ENCODE peak calls at places on chromosomes 11 and 22, in eight cellular contexts. B is A549, D is HCT116, M is adrenal gland, C is heart left ventricle, N is ovary, T is stomach, H is PC-3. O is an unnamed sample.
A peak's percentile ranks its signal among the peaks of the same experiment; 100 is the strongest.

GRCh38 chr11:9651899-9652748 is 11.8 kb upstream of the SWAP70 start:
- DNase-seq in B (no peak), D (no peak), M (no peak), C (no peak), N (no peak), T (no peak), H (no peak), O (no peak)

GRCh38 chr11:69293087-69293486 is 868 bp upstream of the MYEOV start:
- DNase-seq in B (no peak), D (peak; percentile 44), M (no peak), C (no peak), N (no peak), T (no peak), H (peak; percentile 41), O (no peak)

GRCh38 chr22:25358421-25359170 is 139.2 kb downstream of the CRYBB2 start:
- DNase-seq in B (no peak), D (no peak), M (no peak), C (no peak), N (no peak), T (no peak), H (no peak), O (no peak)

GRCh38 chr11:16924826-16925494 is 89.3 kb downstream of the PLEKHA7 start:
- DNase-seq in B (peak; percentile 96), D (peak; percentile 78), M (no peak), C (peak; percentile 31), N (peak; percentile 89), T (peak; percentile 86), H (peak; percentile 96), O (no peak)

GRCh38 chr22:50673231-50674126 is 856 bp downstream of the SHANK3 start:
- DNase-seq in B (no peak), D (no peak), M (no peak), C (no peak), N (no peak), T (no peak), H (no peak), O (no peak)

GRCh38 chr11:6862961-6863360 is at the start of gene OR10A2:
- DNase-seq in B (no peak), D (no peak), M (no peak), C (peak; percentile 12), N (no peak), T (no peak), H (peak; percentile 19), O (no peak)

GRCh38 chr11:73200256-73200655 is 17.8 kb upstream of the P2RY2 start:
- DNase-seq in B (no peak), D (no peak), M (no peak), C (no peak), N (no peak), T (no peak), H (peak; percentile 62), O (no peak)

GRCh38 chr11:118607401-118608267 is at the start of gene PHLDB1:
- DNase-seq in B (peak; percentile 48), D (no peak), M (peak; percentile 62), C (peak; percentile 82), N (peak; percentile 83), T (peak; percentile 46), H (peak; percentile 64), O (peak; percentile 10)

GRCh38 chr22:20392983-20393704 is 807 bp upstream of the ZNF74 start:
- DNase-seq in B (no peak), D (no peak), M (no peak), C (no peak), N (no peak), T (no peak), H (no peak), O (no peak)

GRCh38 chr11:134362192-134362901 is 30.6 kb downstream of the GLB1L2 start:
- DNase-seq in B (no peak), D (no peak), M (no peak), C (no peak), N (peak; percentile 29), T (no peak), H (no peak), O (no peak)

GRCh38 chr11:65530157-65530496 is 5.2 kb downstream of the SCYL1 start:
- DNase-seq in B (no peak), D (no peak), M (no peak), C (no peak), N (no peak), T (no peak), H (no peak), O (no peak)

GRCh38 chr11:70168405-70168754 is 34.7 kb upstream of the FADD start:
- DNase-seq in B (no peak), D (no peak), M (no peak), C (no peak), N (no peak), T (no peak), H (no peak), O (no peak)

GRCh38 chr11:22491826-22492225 is 133.8 kb downstream of the FANCF start:
- DNase-seq in B (no peak), D (no peak), M (no peak), C (no peak), N (no peak), T (no peak), H (no peak), O (no peak)

GRCh38 chr11:92946707-92947106 is 22.7 kb upstream of the MTNR1B start:
- DNase-seq in B (no peak), D (no peak), M (no peak), C (no peak), N (no peak), T (no peak), H (no peak), O (no peak)

GRCh38 chr11:100932474-100933100 is 197.0 kb downstream of the PGR start:
- DNase-seq in B (peak; percentile 17), D (peak; percentile 26), M (no peak), C (no peak), N (no peak), T (no peak), H (peak; percentile 78), O (no peak)

GRCh38 chr11:10779086-10779485 is 28.0 kb downstream of the CTR9 start:
- DNase-seq in B (no peak), D (no peak), M (no peak), C (no peak), N (no peak), T (no peak), H (no peak), O (no peak)

GRCh38 chr11:35846874-35847273 is 97.0 kb upstream of the LDLRAD3 start:
- DNase-seq in B (no peak), D (no peak), M (no peak), C (no peak), N (no peak), T (no peak), H (no peak), O (no peak)

GRCh38 chr11:68343761-68344256 is 31.4 kb downstream of the LRP5 start:
- DNase-seq in B (no peak), D (no peak), M (peak; percentile 68), C (no peak), N (no peak), T (peak; percentile 41), H (no peak), O (no peak)

GRCh38 chr11:78453140-78453935 is 35.7 kb upstream of the GAB2 start:
- DNase-seq in B (no peak), D (no peak), M (no peak), C (no peak), N (no peak), T (no peak), H (no peak), O (no peak)

GRCh38 chr11:126026579-126026978 is 36.1 kb downstream of the CDON start:
- DNase-seq in B (no peak), D (no peak), M (no peak), C (no peak), N (no peak), T (no peak), H (no peak), O (no peak)
- H3K4me3 ChIP-seq in B (no peak overlapping the region), D (no peak overlapping the region), M (no peak overlapping the region), C (no peak overlapping the region), N (no peak overlapping the region), T (no peak overlapping the region), H (no peak overlapping the region), O (no peak overlapping the region)

GRCh38 chr11:61793829-61794204 is 1.1 kb downstream of the FEN1 start:
- DNase-seq in B (no peak), D (no peak), M (no peak), C (no peak), N (no peak), T (no peak), H (no peak), O (no peak)
- H3K27ac ChIP-seq in B (no peak overlapping the region), D (peak overlapping the region; percentile 94), M (no peak overlapping the region), C (no peak overlapping the region), N (no peak overlapping the region), T (no peak overlapping the region), H (no peak overlapping the region), O (no peak overlapping the region)

GRCh38 chr11:121246769-121247035 is 45.9 kb upstream of the SC5D start:
- DNase-seq in B (no peak), D (no peak), M (no peak), C (no peak), N (no peak), T (no peak), H (no peak), O (no peak)
- H3K4me1 ChIP-seq in B (no peaks in the 10 kb centered on the region), D (no peaks in the 10 kb centered on the region), M (no peaks in the 10 kb centered on the region), C (no peaks in the 10 kb centered on the region), N (no peaks in the 10 kb centered on the region), T (no peaks in the 10 kb centered on the region), H (peaks cover 31% of the 10 kb centered on the region), O (no peaks in the 10 kb centered on the region)

GRCh38 chr11:83034673-83035014 is 37.1 kb downstream of the RAB30 start:
- DNase-seq in B (no peak), D (no peak), M (no peak), C (no peak), N (no peak), T (no peak), H (no peak), O (no peak)

GRCh38 chr11:83035070-83035854 is 36.4 kb downstream of the RAB30 start:
- DNase-seq in B (no peak), D (no peak), M (no peak), C (no peak), N (no peak), T (no peak), H (no peak), O (no peak)

GRCh38 chr11:83036701-83037100 is 35.0 kb downstream of the RAB30 start:
- DNase-seq in B (no peak), D (no peak), M (no peak), C (no peak), N (no peak), T (no peak), H (no peak), O (no peak)

GRCh38 chr11:83033367-83033766 is 38.3 kb downstream of the RAB30 start:
- DNase-seq in B (no peak), D (no peak), M (no peak), C (no peak), N (no peak), T (no peak), H (no peak), O (no peak)

DNA sequence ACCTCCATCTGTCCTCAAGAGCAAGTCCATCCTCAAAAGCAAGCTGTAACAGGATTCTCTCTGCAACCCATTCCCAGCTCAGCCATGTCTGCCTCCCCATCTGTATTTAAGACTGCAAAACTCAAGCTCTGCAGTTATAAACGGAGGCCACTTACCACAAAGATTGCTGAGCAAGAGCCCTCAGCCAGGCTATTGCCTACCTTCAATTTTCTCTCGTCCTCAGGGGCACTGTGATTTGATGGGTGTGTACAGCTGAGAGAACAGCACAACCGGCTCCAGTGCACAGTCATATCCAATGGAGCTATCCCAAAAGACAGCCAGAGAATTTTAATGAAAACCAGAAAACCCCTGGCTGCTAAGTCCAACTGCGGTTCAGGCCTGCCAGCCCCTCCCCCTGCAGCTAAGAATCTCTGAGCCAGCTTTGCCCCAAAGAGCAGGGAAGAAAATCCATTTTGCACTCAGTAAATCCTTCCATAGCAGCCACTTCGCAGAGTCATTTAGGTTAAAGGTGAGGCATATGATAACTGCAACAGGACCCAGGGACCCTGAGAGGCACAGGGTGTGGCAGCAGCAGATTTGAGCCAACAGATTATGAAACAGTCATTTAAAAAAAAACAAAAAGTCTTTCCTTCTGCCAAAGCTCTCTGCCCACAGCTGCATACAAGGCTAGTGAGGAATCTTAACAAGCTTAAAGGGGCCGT is 37.6 kb downstream of the RAB30 start:
- DNase-seq in B (no peak), D (no peak), M (no peak), C (peak; percentile 32), N (peak; percentile 68), T (peak; percentile 31), H (peak; percentile 73), O (no peak)
- H3K4me3 ChIP-seq in B (no peak overlapping the region), D (no peak overlapping the region), M (no peak overlapping the region), C (peak overlapping the region; percentile 42), N (peak overlapping the region; percentile 18), T (peak overlapping the region; percentile 14), H (peak overlapping the region; percentile 26), O (no peak overlapping the region)